ENCODE peak calls at places on chromosomes 3 and 15, in four cellular contexts. I is psoas muscle, D is neural crest cell, W is B cell. J is an unnamed sample.

GRCh38 chr15:91109885-91110284 is 9.8 kb downstream of the SV2B start:
- DNase-seq in I (no peak), D (no peak), W (no peak), J (no peak)

GRCh38 chr15:91946914-91947313 is 93.4 kb downstream of the SLCO3A1 start:
- DNase-seq in I (no peak), D (peak; percentile 30), W (no peak), J (no peak)

GRCh38 chr3:172138792-172139507 is 99.6 kb downstream of the FNDC3B start:
- DNase-seq in I (no peak), D (peak; percentile 24), W (no peak), J (no peak)

GRCh38 chr3:126961191-126961790 is 21.6 kb upstream of the PLXNA1 start:
- DNase-seq in I (peak; percentile 92), D (no peak), W (no peak), J (peak; percentile 66)

GRCh38 chr3:195566797-195567196 is 16.9 kb downstream of the APOD start:
- DNase-seq in I (no peak), D (no peak), W (no peak), J (no peak)

GRCh38 chr3:142595581-142595950 is 627 bp upstream of the PLS1 start:
- DNase-seq in I (no peak), D (no peak), W (no peak), J (no peak)

GRCh38 chr3:136078421-136079364 is 113.2 kb downstream of the PPP2R3A start:
- DNase-seq in I (no peak), D (no peak), W (no peak), J (peak; percentile 37)

GRCh38 chr3:184300377-184300717 is 1.3 kb downstream of the PSMD2 start:
- DNase-seq in I (no peak), D (no peak), W (no peak), J (no peak)

GRCh38 chr15:29822685-29823459 is 604 bp upstream of the TJP1 start:
- DNase-seq in I (peak; percentile 88), D (no peak), W (no peak), J (no peak)

GRCh38 chr15:68302729-68303128 is 25.2 kb downstream of the FEM1B start:
- DNase-seq in I (no peak), D (no peak), W (no peak), J (no peak)

GRCh38 chr3:42659451-42660130 is 6.1 kb downstream of the ZBTB47 start:
- DNase-seq in I (no peak), D (no peak), W (no peak), J (peak; percentile 12)

GRCh38 chr3:39234705-39235104 is 42.3 kb upstream of the XIRP1 start:
- DNase-seq in I (no peak), D (no peak), W (no peak), J (no peak)

GRCh38 chr3:100999160-100999559 is 5.9 kb upstream of the ABI3BP start:
- DNase-seq in I (no peak), D (no peak), W (no peak), J (no peak)

GRCh38 chr15:79160211-79160610 is 69.6 kb upstream of the RASGRF1 start:
- DNase-seq in I (peak; percentile 62), D (no peak), W (no peak), J (no peak)

GRCh38 chr3:38085943-38086324 is 46.9 kb downstream of the DLEC1 start:
- DNase-seq in I (no peak), D (no peak), W (no peak), J (no peak)

GRCh38 chr3:189690672-189691071 is 59.5 kb downstream of the TP63 start:
- DNase-seq in I (no peak), D (no peak), W (no peak), J (no peak)

GRCh38 chr3:56125358-56126005 is 342.8 kb downstream of the ERC2 start:
- DNase-seq in I (no peak), D (no peak), W (no peak), J (no peak)

GRCh38 chr15:64090527-64090926 is 3.1 kb downstream of the CIAO2A start:
- DNase-seq in I (no peak), D (no peak), W (peak; percentile 73), J (peak; percentile 45)

GRCh38 chr15:64089553-64090280 is 3.9 kb downstream of the CIAO2A start:
- DNase-seq in I (no peak), D (no peak), W (peak; percentile 72), J (peak; percentile 60)

GRCh38 chr15:64093627-64094417 is at the start of gene CIAO2A:
- DNase-seq in I (peak; percentile 95), D (peak; percentile 82), W (peak; percentile 97), J (peak; percentile 88)

GRCh38 chr15:64092864-64093626 is 593 bp downstream of the CIAO2A start:
- DNase-seq in I (peak; percentile 75), D (no peak), W (peak; percentile 43), J (peak; percentile 42)

GRCh38 chr15:64092075-64092820 is 1.4 kb downstream of the CIAO2A start:
- DNase-seq in I (no peak), D (no peak), W (no peak), J (no peak)
- TF ChIP-seq CTCF in I (no peak), D (peak; percentile 34), W (peak; percentile 51), J (peak; percentile 26)

GRCh38 chr15:33840615-33841014 is 127.7 kb upstream of the CHRM5 start:
- DNase-seq in I (no peak), D (no peak), W (no peak), J (no peak)
- TF ChIP-seq CTCF in I (no peak), D (no peak), W (no peak), J (no peak)

DNA sequence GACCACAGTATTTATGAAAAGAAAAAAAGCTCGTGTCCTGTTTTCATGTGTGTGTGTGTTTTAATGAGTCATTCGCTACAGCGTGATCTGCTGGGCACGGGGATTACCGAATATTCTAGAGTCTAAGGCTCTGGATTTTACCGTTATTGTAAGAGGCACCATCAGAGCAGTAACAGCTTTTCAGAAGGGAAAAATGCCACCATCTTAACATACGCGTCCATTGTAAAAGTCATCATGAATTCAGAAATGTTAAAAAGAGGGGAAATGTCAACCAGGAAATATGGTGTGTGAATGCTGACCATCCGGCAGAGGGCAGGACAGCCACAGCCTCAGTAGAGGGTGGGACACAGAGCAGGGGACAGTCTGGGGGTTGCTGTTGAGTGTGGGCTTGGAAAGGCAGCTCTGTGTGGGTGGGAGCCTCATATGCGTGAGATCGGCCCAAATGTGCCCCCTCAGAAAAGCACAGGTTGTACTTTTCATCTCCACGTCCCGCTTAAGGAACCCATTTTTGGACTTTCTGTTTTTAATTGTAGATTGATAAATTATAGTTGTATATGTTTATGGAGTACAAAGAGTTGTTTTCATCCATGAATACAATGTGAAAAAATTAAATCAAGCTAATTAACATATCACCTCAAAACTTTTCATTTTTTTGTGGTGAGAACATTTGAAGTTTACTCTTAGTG is 69.6 kb downstream of the ASB7 start:
- DNase-seq in I (no peak), D (peak; percentile 33), W (no peak), J (peak; percentile 48)
- TF ChIP-seq CTCF in I (peak; percentile 51), D (peak; percentile 64), W (no peak), J (peak; percentile 59)

GRCh38 chr3:13647314-13648059 is 98.6 kb downstream of the FBLN2 start:
- DNase-seq in I (no peak), D (no peak), W (no peak), J (no peak)
- TF ChIP-seq CTCF in I (no peak), D (no peak), W (no peak), J (no peak)

GRCh38 chr3:71931930-71932329 is 147.0 kb upstream of the PROK2 start:
- DNase-seq in I (no peak), D (no peak), W (peak; percentile 53), J (no peak)

GRCh38 chr3:71927505-71928066 is 142.6 kb upstream of the PROK2 start:
- DNase-seq in I (no peak), D (no peak), W (no peak), J (no peak)

GRCh38 chr3:71926690-71927089 is 141.7 kb upstream of the PROK2 start:
- DNase-seq in I (no peak), D (no peak), W (no peak), J (no peak)

GRCh38 chr3:71928215-71928614 is 143.3 kb upstream of the PROK2 start:
- DNase-seq in I (no peak), D (no peak), W (no peak), J (no peak)

GRCh38 chr3:71930056-71930991 is 145.4 kb upstream of the PROK2 start:
- DNase-seq in I (no peak), D (no peak), W (no peak), J (peak; percentile 58)
- TF ChIP-seq CTCF in I (no peak), D (peak; percentile 58), W (peak; percentile 12), J (peak; percentile 52)

GRCh38 chr3:123449986-123450474 is 1.1 kb upstream of the ADCY5 start:
- DNase-seq in I (peak; percentile 63), D (peak; percentile 23), W (no peak), J (no peak)
- TF ChIP-seq CTCF in I (no peak), D (no peak), W (no peak), J (no peak)

DNA sequence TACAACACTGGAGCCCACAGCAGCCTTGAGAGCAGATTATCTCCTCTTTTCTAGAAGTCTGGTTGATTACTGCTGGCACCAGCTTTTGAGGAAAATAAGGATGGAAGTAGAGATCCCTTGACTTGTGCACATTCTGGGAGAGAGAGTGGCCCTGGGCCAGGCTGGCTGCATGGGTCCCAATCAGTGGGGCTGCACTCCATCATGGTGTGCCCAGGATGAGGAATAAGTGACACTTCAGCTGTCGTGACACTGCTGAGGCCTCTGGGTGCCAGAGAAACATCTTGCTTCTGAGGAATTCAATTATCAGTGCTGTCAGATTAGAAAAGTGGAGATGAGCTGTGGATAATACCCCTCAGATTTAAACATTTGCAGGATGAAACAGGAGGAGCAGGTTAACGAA is 9.1 kb downstream of the RAMAC start:
- DNase-seq in I (no peak), D (no peak), W (no peak), J (no peak)
- TF ChIP-seq CTCF in I (no peak), D (no peak), W (no peak), J (no peak)

GRCh38 chr3:30970183-30970582 is 75.7 kb upstream of the GADL1 start:
- DNase-seq in I (no peak), D (no peak), W (no peak), J (no peak)
- TF ChIP-seq CTCF in I (peak; percentile 38), D (no peak), W (no peak), J (peak; percentile 17)

DNA sequence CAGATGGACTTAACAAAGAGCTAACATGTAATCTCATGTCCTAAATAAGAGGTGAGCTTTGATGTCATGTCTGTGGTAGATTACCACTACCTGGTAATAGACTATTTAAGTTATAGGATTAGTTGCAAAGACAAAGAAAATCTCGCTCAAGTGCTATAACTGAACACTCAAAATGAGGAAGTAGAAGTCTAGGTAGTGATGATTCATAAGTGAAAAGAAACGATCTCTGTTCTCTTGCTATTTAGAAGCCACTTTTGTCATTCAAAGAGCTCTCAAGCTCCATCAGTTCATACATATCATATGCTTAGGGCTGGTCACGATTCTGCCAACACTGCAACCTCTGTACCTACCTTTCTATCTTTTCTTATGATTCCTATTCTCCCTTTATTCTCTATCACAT is 110.9 kb downstream of the EDEM1 start:
- DNase-seq in I (no peak), D (no peak), W (no peak), J (peak; percentile 70)
- TF ChIP-seq CTCF in I (no peak), D (no peak), W (no peak), J (no peak)

GRCh38 chr3:9499455-9500107 is 54.0 kb downstream of the LHFPL4 start:
- DNase-seq in I (no peak), D (no peak), W (no peak), J (no peak)
- TF ChIP-seq CTCF in I (no peak), D (no peak), W (no peak), J (no peak)